ENCODE peak calls at places on chromosomes 16 and 17, in nine cellular contexts. One of them, this sample, is unnamed. For H3K4me1, the result is how much of the 10 kb centered on the place peaks cover.

GRCh38 chr17:69761767-69762321 is 313.2 kb upstream of the KCNJ16 start:
- DNase-seq in MM.1S: no peak
- DNase-seq in SK-N-SH: no peak
- DNase-seq in GM23248: peak
- DNase-seq in HCT116: no peak
- DNase-seq in GM23338: peak
- DNase-seq in hepatocyte: peak
- DNase-seq in PC-3: peak
- DNase-seq in neural progenitor cell: no peak
- DNase-seq in this sample: no peak

GRCh38 chr17:7930841-7931631 is 710 bp downstream of the TRAPPC1 start:
- DNase-seq in GM23338: peak
- DNase-seq in GM23248: no peak
- DNase-seq in PC-3: no peak
- DNase-seq in neural progenitor cell: no peak
- DNase-seq in MM.1S: no peak
- DNase-seq in HCT116: no peak
- DNase-seq in SK-N-SH: no peak
- DNase-seq in hepatocyte: no peak
- DNase-seq in this sample: no peak

GRCh38 chr17:7839890-7840260 is 5.9 kb downstream of the KDM6B start:
- DNase-seq in neural progenitor cell: peak
- DNase-seq in hepatocyte: peak
- DNase-seq in GM23338: peak
- DNase-seq in PC-3: no peak
- DNase-seq in SK-N-SH: no peak
- DNase-seq in GM23248: peak
- DNase-seq in MM.1S: no peak
- DNase-seq in HCT116: no peak
- DNase-seq in this sample: peak

GRCh38 chr17:42695500-42695899 is 13.2 kb downstream of the CNTNAP1 start:
- DNase-seq in GM23248: no peak
- DNase-seq in PC-3: no peak
- DNase-seq in HCT116: no peak
- DNase-seq in GM23338: no peak
- DNase-seq in hepatocyte: no peak
- DNase-seq in neural progenitor cell: no peak
- DNase-seq in MM.1S: no peak
- DNase-seq in SK-N-SH: peak
- DNase-seq in this sample: no peak

GRCh38 chr17:52181842-52182241 is 23.3 kb upstream of the CA10 start:
- DNase-seq in HCT116: no peak
- DNase-seq in SK-N-SH: no peak
- DNase-seq in MM.1S: no peak
- DNase-seq in neural progenitor cell: peak
- DNase-seq in hepatocyte: peak
- DNase-seq in PC-3: peak
- DNase-seq in GM23248: no peak
- DNase-seq in GM23338: peak
- DNase-seq in this sample: no peak

GRCh38 chr17:45848405-45848804 is 3.7 kb downstream of the SPPL2C start:
- DNase-seq in SK-N-SH: peak
- DNase-seq in MM.1S: no peak
- DNase-seq in HCT116: no peak
- DNase-seq in hepatocyte: no peak
- DNase-seq in GM23248: no peak
- DNase-seq in PC-3: no peak
- DNase-seq in neural progenitor cell: no peak
- DNase-seq in GM23338: peak
- DNase-seq in this sample: no peak

GRCh38 chr16:55643161-55643970 is 12.4 kb upstream of the SLC6A2 start:
- DNase-seq in MM.1S: no peak
- DNase-seq in PC-3: no peak
- DNase-seq in hepatocyte: no peak
- DNase-seq in GM23248: peak
- DNase-seq in HCT116: peak
- DNase-seq in SK-N-SH: no peak
- DNase-seq in GM23338: no peak
- DNase-seq in neural progenitor cell: no peak
- DNase-seq in this sample: no peak

GRCh38 chr16:35492225-35492624 is 2032.8 kb downstream of the TP53TG3F start:
- DNase-seq in neural progenitor cell: no peak
- DNase-seq in hepatocyte: no peak
- DNase-seq in HCT116: no peak
- DNase-seq in MM.1S: peak
- DNase-seq in GM23338: no peak
- DNase-seq in SK-N-SH: peak
- DNase-seq in GM23248: no peak
- DNase-seq in PC-3: no peak
- DNase-seq in this sample: no peak

GRCh38 chr16:85611205-85611454 is 2.0 kb upstream of the GSE1 start:
- DNase-seq in neural progenitor cell: peak
- DNase-seq in HCT116: no peak
- DNase-seq in SK-N-SH: no peak
- DNase-seq in GM23338: no peak
- DNase-seq in GM23248: peak
- DNase-seq in PC-3: no peak
- DNase-seq in MM.1S: no peak
- DNase-seq in hepatocyte: no peak
- DNase-seq in this sample: peak

GRCh38 chr16:75053791-75054555 is 55.1 kb downstream of the ZNRF1 start:
- DNase-seq in PC-3: peak
- DNase-seq in neural progenitor cell: no peak
- DNase-seq in GM23248: no peak
- DNase-seq in MM.1S: no peak
- DNase-seq in hepatocyte: peak
- DNase-seq in HCT116: peak
- DNase-seq in GM23338: no peak
- DNase-seq in SK-N-SH: peak
- DNase-seq in this sample: no peak

GRCh38 chr16:85829266-85829665 is 29.8 kb downstream of the COX4I1 start:
- DNase-seq in neural progenitor cell: no peak
- DNase-seq in GM23338: no peak
- DNase-seq in GM23248: no peak
- DNase-seq in hepatocyte: no peak
- DNase-seq in MM.1S: no peak
- DNase-seq in PC-3: no peak
- DNase-seq in HCT116: no peak
- DNase-seq in SK-N-SH: no peak
- DNase-seq in this sample: no peak

GRCh38 chr17:73228748-73229236 is 32.9 kb downstream of the CPSF4L start:
- DNase-seq in neural progenitor cell: no peak
- DNase-seq in PC-3: peak
- DNase-seq in MM.1S: peak
- DNase-seq in GM23338: peak
- DNase-seq in SK-N-SH: no peak
- DNase-seq in hepatocyte: peak
- DNase-seq in HCT116: peak
- DNase-seq in GM23248: peak
- DNase-seq in this sample: no peak

GRCh38 chr16:87924041-87924851 is 12.1 kb downstream of the CA5A start:
- DNase-seq in MM.1S: no peak
- DNase-seq in GM23338: no peak
- DNase-seq in GM23248: no peak
- DNase-seq in hepatocyte: no peak
- DNase-seq in neural progenitor cell: no peak
- DNase-seq in PC-3: no peak
- DNase-seq in HCT116: no peak
- DNase-seq in SK-N-SH: no peak
- DNase-seq in this sample: no peak

GRCh38 chr17:35146214-35146833 is 1.3 kb upstream of the UNC45B start:
- DNase-seq in neural progenitor cell: no peak
- DNase-seq in GM23338: no peak
- DNase-seq in GM23248: no peak
- DNase-seq in PC-3: no peak
- DNase-seq in MM.1S: no peak
- DNase-seq in SK-N-SH: no peak
- DNase-seq in hepatocyte: no peak
- DNase-seq in HCT116: no peak
- DNase-seq in this sample: no peak

GRCh38 chr17:62824290-62825135 is 16.4 kb upstream of the MARCHF10 start:
- DNase-seq in PC-3: peak
- DNase-seq in GM23248: peak
- DNase-seq in GM23338: peak
- DNase-seq in hepatocyte: peak
- DNase-seq in SK-N-SH: no peak
- DNase-seq in MM.1S: no peak
- DNase-seq in neural progenitor cell: peak
- DNase-seq in HCT116: peak
- DNase-seq in this sample: no peak

GRCh38 chr16:22694887-22695382 is 119.0 kb upstream of the HS3ST2 start:
- DNase-seq in neural progenitor cell: no peak
- DNase-seq in SK-N-SH: no peak
- DNase-seq in GM23338: no peak
- DNase-seq in PC-3: no peak
- DNase-seq in MM.1S: no peak
- DNase-seq in GM23248: peak
- DNase-seq in HCT116: no peak
- DNase-seq in hepatocyte: no peak
- DNase-seq in this sample: no peak

DNA sequence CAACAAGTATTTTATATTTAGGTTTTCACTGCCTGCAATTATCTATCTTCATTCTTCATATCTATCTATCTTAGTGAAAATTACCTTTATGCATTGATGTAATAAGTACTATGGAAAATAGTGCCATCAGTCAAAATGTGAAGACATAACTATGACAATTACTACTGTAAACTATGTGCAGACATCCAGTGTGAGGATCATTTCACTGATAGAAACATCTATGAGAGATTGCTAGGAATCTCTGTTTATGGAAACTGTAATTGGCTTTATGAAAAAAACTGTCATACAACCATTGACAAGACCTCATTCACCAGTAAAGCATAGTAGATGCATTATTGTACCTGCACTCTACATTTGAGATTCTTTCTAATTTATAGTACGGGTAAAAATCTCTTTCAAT is 401.0 kb downstream of the PMP22 start:
- DNase-seq in GM23338: no peak
- DNase-seq in neural progenitor cell: no peak
- DNase-seq in PC-3: no peak
- DNase-seq in SK-N-SH: no peak
- DNase-seq in GM23248: no peak
- DNase-seq in hepatocyte: no peak
- DNase-seq in MM.1S: no peak
- DNase-seq in HCT116: no peak
- DNase-seq in this sample: no peak
- H3K27ac ChIP-seq in GM23338: no peak
- H3K27ac ChIP-seq in neural progenitor cell: no peak
- H3K27ac ChIP-seq in PC-3: no peak
- H3K27ac ChIP-seq in SK-N-SH: no peak
- H3K27ac ChIP-seq in GM23248: no peak
- H3K27ac ChIP-seq in hepatocyte: no peak
- H3K27ac ChIP-seq in MM.1S: no peak
- H3K27ac ChIP-seq in HCT116: no peak
- H3K27ac ChIP-seq in this sample: no peak

GRCh38 chr17:40025991-40026815 is 11.0 kb downstream of the CSF3 start:
- DNase-seq in MM.1S: no peak
- DNase-seq in HCT116: no peak
- DNase-seq in GM23248: no peak
- DNase-seq in SK-N-SH: no peak
- DNase-seq in GM23338: no peak
- DNase-seq in PC-3: peak
- DNase-seq in neural progenitor cell: no peak
- DNase-seq in hepatocyte: peak
- DNase-seq in this sample: no peak

GRCh38 chr17:40022961-40023541 is 7.8 kb downstream of the CSF3 start:
- DNase-seq in MM.1S: no peak
- DNase-seq in GM23248: no peak
- DNase-seq in HCT116: no peak
- DNase-seq in SK-N-SH: no peak
- DNase-seq in neural progenitor cell: no peak
- DNase-seq in hepatocyte: peak
- DNase-seq in GM23338: no peak
- DNase-seq in PC-3: peak
- DNase-seq in this sample: no peak

GRCh38 chr17:40025559-40025958 is 10.3 kb downstream of the CSF3 start:
- DNase-seq in PC-3: no peak
- DNase-seq in GM23338: no peak
- DNase-seq in SK-N-SH: no peak
- DNase-seq in HCT116: no peak
- DNase-seq in hepatocyte: no peak
- DNase-seq in neural progenitor cell: no peak
- DNase-seq in GM23248: no peak
- DNase-seq in MM.1S: no peak
- DNase-seq in this sample: no peak

GRCh38 chr17:40023590-40024292 is 8.5 kb downstream of the CSF3 start:
- DNase-seq in GM23248: no peak
- DNase-seq in SK-N-SH: no peak
- DNase-seq in neural progenitor cell: no peak
- DNase-seq in MM.1S: no peak
- DNase-seq in GM23338: no peak
- DNase-seq in PC-3: peak
- DNase-seq in hepatocyte: peak
- DNase-seq in HCT116: no peak
- DNase-seq in this sample: no peak

GRCh38 chr17:40024901-40025300 is 9.7 kb downstream of the CSF3 start:
- DNase-seq in MM.1S: no peak
- DNase-seq in GM23338: no peak
- DNase-seq in neural progenitor cell: no peak
- DNase-seq in PC-3: no peak
- DNase-seq in hepatocyte: no peak
- DNase-seq in HCT116: no peak
- DNase-seq in GM23248: peak
- DNase-seq in SK-N-SH: no peak
- DNase-seq in this sample: no peak
- TF ChIP-seq EZH2phosphoT487 in MM.1S: no peak
- TF ChIP-seq EZH2phosphoT487 in GM23338: no peak
- TF ChIP-seq EZH2phosphoT487 in neural progenitor cell: no peak
- TF ChIP-seq EZH2phosphoT487 in PC-3: no peak
- TF ChIP-seq EZH2phosphoT487 in hepatocyte: no peak
- TF ChIP-seq EZH2phosphoT487 in HCT116: no peak
- TF ChIP-seq EZH2phosphoT487 in GM23248: no peak
- TF ChIP-seq EZH2phosphoT487 in SK-N-SH: no peak
- TF ChIP-seq EZH2phosphoT487 in this sample: no peak

DNA sequence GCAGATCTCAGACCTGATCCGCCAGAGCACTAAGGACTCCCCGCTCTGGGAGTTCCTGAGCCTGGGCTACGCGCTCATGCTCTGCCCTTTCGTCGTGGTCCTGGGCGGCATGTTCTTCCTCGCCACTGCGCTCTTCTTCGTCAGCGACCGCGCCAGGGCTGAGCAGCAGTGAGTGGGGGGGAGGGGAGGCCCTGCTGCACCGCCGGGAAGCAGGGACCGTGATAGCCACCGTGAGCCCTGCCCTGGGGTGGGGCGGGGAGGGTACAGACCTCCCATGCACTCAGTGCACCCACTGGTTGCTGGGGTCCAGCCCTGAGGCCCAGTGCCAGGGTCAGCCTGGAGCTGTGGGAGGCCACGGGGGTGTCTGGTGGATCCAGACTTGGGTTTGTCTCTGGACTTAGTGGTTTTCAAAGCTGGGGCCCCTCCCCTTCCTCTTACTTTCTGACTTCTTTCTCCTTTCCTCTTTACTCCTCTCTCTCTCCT is 18.9 kb downstream of the MYBBP1A start:
- DNase-seq in SK-N-SH: no peak
- DNase-seq in HCT116: no peak
- DNase-seq in hepatocyte: no peak
- DNase-seq in GM23248: peak
- DNase-seq in MM.1S: no peak
- DNase-seq in PC-3: no peak
- DNase-seq in GM23338: peak
- DNase-seq in neural progenitor cell: peak
- DNase-seq in this sample: no peak
- H3K4me1 ChIP-seq in SK-N-SH: under half
- H3K4me1 ChIP-seq in HCT116: under half
- H3K4me1 ChIP-seq in hepatocyte: under half
- H3K4me1 ChIP-seq in GM23248: under half
- H3K4me1 ChIP-seq in MM.1S: under half
- H3K4me1 ChIP-seq in PC-3: under half
- H3K4me1 ChIP-seq in GM23338: under half
- H3K4me1 ChIP-seq in neural progenitor cell: under half
- H3K4me1 ChIP-seq in this sample: under half

GRCh38 chr17:75325827-75326586 is 36.8 kb upstream of the SLC25A19 start:
- DNase-seq in GM23338: no peak
- DNase-seq in GM23248: peak
- DNase-seq in SK-N-SH: no peak
- DNase-seq in HCT116: no peak
- DNase-seq in hepatocyte: no peak
- DNase-seq in MM.1S: no peak
- DNase-seq in neural progenitor cell: no peak
- DNase-seq in PC-3: no peak
- DNase-seq in this sample: no peak
- H3K27ac ChIP-seq in GM23338: peak
- H3K27ac ChIP-seq in GM23248: peak
- H3K27ac ChIP-seq in SK-N-SH: peak
- H3K27ac ChIP-seq in HCT116: no peak
- H3K27ac ChIP-seq in hepatocyte: no peak
- H3K27ac ChIP-seq in MM.1S: no peak
- H3K27ac ChIP-seq in neural progenitor cell: peak
- H3K27ac ChIP-seq in PC-3: no peak
- H3K27ac ChIP-seq in this sample: peak

This sample was measured in OCI-LY7.